ENCODE peak calls at places on chromosomes 1 and 21, in eight cellular contexts. C, Y, N, I, M, R, V and E are unnamed samples.

GRCh38 chr1:158177705-158178450 is 2.8 kb upstream of the CD1D start:
- DNase-seq in C (peak; percentile 95), Y (peak; percentile 39), N (peak; percentile 92), I (no peak), M (peak; percentile 67), R (no peak), V (no peak), E (no peak)

GRCh38 chr1:165686121-165686970 is 12.0 kb downstream of the ALDH9A1 start:
- DNase-seq in C (peak; percentile 26), Y (no peak), N (no peak), I (no peak), M (no peak), R (no peak), V (no peak), E (no peak)

GRCh38 chr1:226741009-226741408 is 1.9 kb upstream of the ITPKB start:
- DNase-seq in C (no peak), Y (no peak), N (no peak), I (no peak), M (no peak), R (no peak), V (no peak), E (no peak)

GRCh38 chr1:75614455-75615379 is 3.8 kb upstream of the SLC44A5 start:
- DNase-seq in C (peak; percentile 82), Y (no peak), N (no peak), I (no peak), M (peak; percentile 45), R (no peak), V (peak; percentile 46), E (peak; percentile 28)

GRCh38 chr1:198598796-198599321 is 40.0 kb upstream of the PTPRC start:
- DNase-seq in C (no peak), Y (no peak), N (no peak), I (no peak), M (no peak), R (no peak), V (no peak), E (no peak)

GRCh38 chr21:37367758-37368535 is 1.4 kb downstream of the DYRK1A start:
- DNase-seq in C (peak; percentile 22), Y (no peak), N (peak; percentile 73), I (peak; percentile 42), M (no peak), R (no peak), V (no peak), E (no peak)

GRCh38 chr21:34186119-34186719 is 112.8 kb downstream of the MRPS6 start:
- DNase-seq in C (no peak), Y (no peak), N (no peak), I (no peak), M (no peak), R (no peak), V (no peak), E (no peak)

GRCh38 chr1:39409055-39409816 is 82.2 kb upstream of the BMP8A start:
- DNase-seq in C (peak; percentile 66), Y (no peak), N (peak; percentile 80), I (no peak), M (peak; percentile 53), R (no peak), V (no peak), E (no peak)

GRCh38 chr21:36747114-36747814 is 48.3 kb downstream of the SIM2 start:
- DNase-seq in C (peak; percentile 28), Y (no peak), N (no peak), I (no peak), M (no peak), R (no peak), V (no peak), E (no peak)

GRCh38 chr1:25821630-25822091 is 1.9 kb downstream of the MTFR1L start:
- DNase-seq in C (no peak), Y (no peak), N (no peak), I (peak; percentile 36), M (no peak), R (no peak), V (no peak), E (no peak)

GRCh38 chr1:89262643-89263042 is 10.0 kb downstream of the GBP5 start:
- DNase-seq in C (no peak), Y (no peak), N (no peak), I (peak; percentile 31), M (no peak), R (peak; percentile 14), V (no peak), E (no peak)

GRCh38 chr1:54649130-54649898 is 7.7 kb downstream of the MROH7 start:
- DNase-seq in C (no peak), Y (no peak), N (no peak), I (no peak), M (no peak), R (no peak), V (no peak), E (no peak)

GRCh38 chr1:144101397-144102050 is 129.7 kb upstream of the FAM72C start:
- DNase-seq in C (peak; percentile 10), Y (no peak), N (peak; percentile 77), I (peak; percentile 32), M (no peak), R (no peak), V (no peak), E (no peak)

GRCh38 chr1:2530501-2531361 is 668 bp upstream of the HES5 start:
- DNase-seq in C (no peak), Y (no peak), N (no peak), I (peak; percentile 72), M (no peak), R (no peak), V (peak; percentile 76), E (no peak)

GRCh38 chr1:191963286-191963685 is 195.0 kb upstream of the RGS18 start:
- DNase-seq in C (no peak), Y (peak; percentile 4), N (no peak), I (no peak), M (no peak), R (no peak), V (no peak), E (no peak)